ENCODE peak calls at places on chromosomes 7 and 10, in seven cellular contexts. Z is transverse colon, G is spleen, M is HCT116, Q is breast epithelium, J is sigmoid colon, S is Panc1. W is an unnamed sample.

GRCh38 chr10:718143-718700 is 28.8 kb upstream of the DIP2C start:
- DNase-seq in J (no peak), S (no peak), Z (no peak), Q (no peak), G (no peak), M (no peak), W (no peak)

GRCh38 chr10:33314788-33315561 is 19.5 kb downstream of the NRP1 start:
- DNase-seq in J (no peak), S (no peak), M (no peak), Z (no peak), G (no peak), Q (no peak), W (no peak)

GRCh38 chr7:79515358-79515757 is 61.9 kb upstream of the MAGI2 start:
- DNase-seq in Z (no peak), J (no peak), M (no peak), S (no peak), Q (no peak), G (no peak), W (no peak)

GRCh38 chr7:80851896-80852476 is 66.9 kb downstream of the SEMA3C start:
- DNase-seq in M (no peak), S (peak), Q (no peak), Z (no peak), G (no peak), J (no peak), W (no peak)

GRCh38 chr10:53025172-53025651 is 252.6 kb upstream of the MBL2 start:
- DNase-seq in S (no peak), J (no peak), M (no peak), Z (no peak), Q (no peak), G (no peak), W (no peak)

GRCh38 chr10:118349235-118349634 is 7.1 kb upstream of the FAM204A start:
- DNase-seq in J (no peak), M (no peak), Q (no peak), Z (no peak), G (no peak), S (no peak), W (no peak)

GRCh38 chr7:133023370-133024075 is 58.4 kb downstream of the CHCHD3 start:
- DNase-seq in M (no peak), J (no peak), S (no peak), Z (no peak), Q (no peak), G (no peak), W (no peak)

GRCh38 chr7:19772858-19773337 is 519 bp downstream of the TMEM196 start:
- DNase-seq in G (no peak), Q (no peak), M (no peak), S (no peak), J (no peak), Z (no peak), W (no peak)

GRCh38 chr7:2886900-2887299 is 42.8 kb upstream of the GNA12 start:
- DNase-seq in Z (peak), J (no peak), Q (no peak), S (peak), M (peak), G (no peak), W (peak)

GRCh38 chr7:94190599-94191061 is 186.5 kb upstream of the BET1 start:
- DNase-seq in Q (no peak), Z (no peak), G (no peak), S (no peak), M (peak), J (no peak), W (no peak)

GRCh38 chr7:111089822-111090426 is 1.0 kb upstream of the LRRN3 start:
- DNase-seq in Q (no peak), S (no peak), J (no peak), Z (no peak), M (peak), G (no peak), W (no peak)

GRCh38 chr10:11535376-11535959 is 76.0 kb downstream of the USP6NL start:
- DNase-seq in M (no peak), J (no peak), Q (no peak), Z (no peak), G (no peak), S (no peak), W (no peak)

GRCh38 chr10:70906031-70906804 is 17.9 kb upstream of the PCBD1 start:
- DNase-seq in Z (no peak), S (no peak), J (peak), M (no peak), G (peak), Q (no peak), W (no peak)

GRCh38 chr10:17802966-17803365 is 6.2 kb upstream of the MRC1 start:
- DNase-seq in Z (no peak), J (no peak), S (no peak), M (no peak), Q (no peak), G (no peak), W (no peak)

GRCh38 chr10:98638920-98639319 is 192.2 kb upstream of the HPS1 start:
- DNase-seq in S (no peak), M (no peak), Q (no peak), Z (no peak), G (no peak), J (no peak), W (no peak)

GRCh38 chr7:4951903-4952636 is 6.9 kb downstream of the MMD2 start:
- DNase-seq in Z (no peak), G (no peak), Q (no peak), J (no peak), S (no peak), M (no peak), W (no peak)

GRCh38 chr7:64685741-64686140 is 19.8 kb downstream of the ZNF107 start:
- DNase-seq in G (no peak), J (no peak), Z (no peak), Q (no peak), S (no peak), M (no peak), W (no peak)

GRCh38 chr10:814536-815302 is 116.8 kb downstream of the LARP4B start:
- DNase-seq in G (no peak), M (no peak), S (no peak), J (no peak), Z (no peak), Q (no peak), W (no peak)

GRCh38 chr10:86520871-86521619 is 547 bp downstream of the WAPL start:
- DNase-seq in Q (peak), G (peak), J (peak), M (peak), S (no peak), Z (peak), W (peak)

GRCh38 chr10:29142516-29143314 is 146.2 kb upstream of the LYZL1 start:
- DNase-seq in M (no peak), J (no peak), G (no peak), Q (no peak), S (no peak), Z (no peak), W (no peak)

GRCh38 chr10:60573342-60573741 is 183.7 kb upstream of the ANK3 start:
- DNase-seq in Z (no peak), Q (no peak), S (no peak), G (no peak), M (no peak), J (no peak), W (no peak)
- TF ChIP-seq POLR2AphosphoS5 in Z (no peak), Q (no peak), S (no peak), G (no peak), M (no peak), J (no peak), W (no peak)

GRCh38 chr10:132417957-132418441 is 21.0 kb downstream of the PWWP2B start:
- DNase-seq in S (no peak), G (peak), Z (peak), Q (no peak), J (no peak), M (no peak), W (no peak)
- TF ChIP-seq POLR2AphosphoS5 in S (no peak), G (peak), Z (peak), Q (no peak), J (no peak), M (no peak), W (no peak)

GRCh38 chr10:74025380-74025978 is 27.6 kb downstream of the VCL start:
- DNase-seq in Q (no peak), Z (no peak), M (no peak), S (no peak), J (no peak), G (no peak), W (no peak)
- TF ChIP-seq POLR2AphosphoS5 in Q (no peak), Z (no peak), M (no peak), S (no peak), J (no peak), G (no peak), W (no peak)

GRCh38 chr10:119517235-119518141 is 25.0 kb downstream of the RGS10 start:
- DNase-seq in S (no peak), Z (peak), G (peak), Q (no peak), M (no peak), J (no peak), W (peak)
- TF ChIP-seq POLR2AphosphoS5 in S (no peak), Z (no peak), G (no peak), Q (no peak), M (no peak), J (no peak), W (peak)

GRCh38 chr7:130150587-130150986 is 54.6 kb downstream of the TMEM209 start:
- DNase-seq in Z (no peak), M (no peak), S (no peak), Q (no peak), J (no peak), G (peak), W (no peak)
- TF ChIP-seq POLR2AphosphoS5 in Z (no peak), M (no peak), S (no peak), Q (no peak), J (no peak), G (no peak), W (no peak)

GRCh38 chr7:44797329-44798258 is 1.1 kb downstream of the PPIA start:
- DNase-seq in M (peak), J (peak), Q (peak), G (peak), Z (peak), S (peak), W (peak)

GRCh38 chr7:44799939-44800338 is 3.5 kb downstream of the PPIA start:
- DNase-seq in Z (no peak), J (no peak), G (no peak), Q (no peak), M (no peak), S (no peak), W (no peak)

GRCh38 chr7:44796504-44797328 is at the start of gene PPIA:
- DNase-seq in Q (peak), Z (peak), S (peak), M (peak), J (peak), G (peak), W (peak)

GRCh38 chr7:44796034-44796503 is 412 bp upstream of the PPIA start:
- DNase-seq in S (no peak), Z (no peak), J (no peak), G (no peak), Q (peak), M (peak), W (no peak)

DNA sequence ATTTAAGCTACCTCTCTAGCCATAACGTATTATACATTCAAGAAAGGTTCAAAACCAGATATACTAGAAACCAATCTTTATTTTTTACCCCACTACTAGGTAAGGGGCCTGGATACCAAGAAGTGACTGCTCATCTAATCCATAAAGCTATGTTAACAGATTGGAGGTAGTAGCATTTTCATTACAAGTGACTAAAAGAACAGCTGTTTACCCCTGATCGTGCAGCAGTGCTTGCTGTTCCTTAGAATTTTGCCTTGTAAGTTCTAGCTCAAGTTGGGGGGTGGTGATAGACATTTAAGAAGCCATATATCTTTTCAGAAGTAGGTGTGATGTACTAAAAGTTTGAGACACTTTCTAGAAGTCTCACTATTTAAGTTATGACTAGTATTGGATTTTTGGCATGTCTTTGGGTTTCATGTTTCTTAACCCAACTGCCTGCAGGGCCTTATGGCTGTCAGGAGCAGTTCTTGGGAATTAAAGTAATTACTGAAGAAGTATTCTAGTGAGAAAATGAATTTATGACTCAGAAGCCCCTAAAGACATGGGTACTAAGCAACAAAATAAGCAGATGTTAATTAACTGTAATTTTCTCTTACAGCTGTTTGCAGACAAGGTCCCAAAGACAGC is 2.3 kb downstream of the PPIA start:
- DNase-seq in S (no peak), J (no peak), Z (no peak), Q (no peak), M (no peak), G (no peak), W (no peak)
- TF ChIP-seq POLR2AphosphoS5 in S (peak), J (no peak), Z (no peak), Q (no peak), M (no peak), G (no peak), W (no peak)

DNA sequence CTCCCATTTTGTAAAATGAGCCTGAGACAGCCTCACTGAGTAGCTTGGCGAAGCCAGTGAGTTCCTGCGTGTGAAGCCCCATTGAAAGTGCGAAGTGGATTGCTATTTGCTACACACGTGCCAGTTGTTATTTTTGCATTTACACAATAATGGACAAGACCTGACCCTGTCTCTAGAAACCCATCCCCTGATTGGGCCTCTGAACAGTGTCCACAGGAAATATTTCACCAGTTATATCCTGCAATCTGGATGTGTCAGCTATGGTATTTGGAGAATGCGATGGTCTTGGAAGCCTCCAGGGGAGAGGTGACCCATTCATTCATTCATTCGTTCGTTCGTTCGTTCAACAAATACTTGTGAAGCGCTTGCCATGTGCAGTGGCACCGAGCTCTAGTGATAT is 37.1 kb downstream of the COL13A1 start:
- DNase-seq in Z (no peak), G (no peak), S (no peak), J (no peak), M (no peak), Q (no peak), W (no peak)
- TF ChIP-seq POLR2AphosphoS5 in Z (no peak), G (no peak), S (no peak), J (no peak), M (no peak), Q (no peak), W (no peak)

W was measured in GM12891.